ENCODE peak calls at places on chromosomes 11 and 22, in nine cellular contexts. K, F, S, Y, X, N, C, P and G are unnamed samples. For H3K4me1, the result is how much of the 10 kb centered on the place peaks cover.

GRCh38 chr11:95279921-95280861 is 49.2 kb upstream of the SESN3 start:
- DNase-seq in K (peak), F (no peak), S (no peak), Y (no peak), X (peak), N (peak), C (no peak), P (no peak), G (no peak)

GRCh38 chr11:85762226-85762625 is 48.7 kb downstream of the SYTL2 start:
- DNase-seq in K (no peak), F (no peak), S (no peak), Y (no peak), X (no peak), N (peak), C (no peak), P (no peak), G (no peak)

GRCh38 chr11:65219930-65220213 is 38.1 kb downstream of the CAPN1 start:
- DNase-seq in K (no peak), F (no peak), S (no peak), Y (no peak), X (no peak), N (peak), C (no peak), P (no peak), G (no peak)

GRCh38 chr11:2390871-2391662 is 9.5 kb upstream of the TSSC4 start:
- DNase-seq in K (no peak), F (no peak), S (no peak), Y (peak), X (no peak), N (peak), C (no peak), P (peak), G (no peak)

GRCh38 chr11:118930152-118930712 is 4.5 kb upstream of the BCL9L start:
- DNase-seq in K (peak), F (peak), S (peak), Y (peak), X (peak), N (peak), C (peak), P (peak), G (no peak)

GRCh38 chr11:112962854-112963367 is 1.7 kb downstream of the NCAM1 start:
- DNase-seq in K (no peak), F (peak), S (no peak), Y (peak), X (peak), N (no peak), C (no peak), P (peak), G (no peak)

GRCh38 chr22:20130739-20131592 is 638 bp upstream of the ZDHHC8 start:
- DNase-seq in K (peak), F (peak), S (peak), Y (peak), X (peak), N (peak), C (peak), P (peak), G (no peak)

GRCh38 chr22:46515208-46516111 is 22.0 kb downstream of the CELSR1 start:
- DNase-seq in K (no peak), F (no peak), S (no peak), Y (no peak), X (no peak), N (no peak), C (no peak), P (no peak), G (no peak)

GRCh38 chr11:41578421-41579047 is 119.1 kb upstream of the LRRC4C start:
- DNase-seq in K (no peak), F (no peak), S (no peak), Y (no peak), X (no peak), N (peak), C (no peak), P (no peak), G (no peak)

GRCh38 chr11:68495330-68495729 is 34.8 kb downstream of the PPP6R3 start:
- DNase-seq in K (no peak), F (no peak), S (no peak), Y (no peak), X (no peak), N (no peak), C (no peak), P (no peak), G (no peak)
- H3K4me1 ChIP-seq in K (under half), F (under half), S (half or more), Y (under half), X (under half), N (under half), C (under half), P (under half), G (under half)

GRCh38 chr11:67351275-67352005 is 1.9 kb downstream of the POLD4 start:
- DNase-seq in K (no peak), F (peak), S (peak), Y (peak), X (peak), N (peak), C (no peak), P (peak), G (no peak)
- H3K4me3 ChIP-seq in K (no peak), F (no peak), S (no peak), Y (no peak), X (no peak), N (no peak), C (no peak), P (no peak), G (no peak)

DNA sequence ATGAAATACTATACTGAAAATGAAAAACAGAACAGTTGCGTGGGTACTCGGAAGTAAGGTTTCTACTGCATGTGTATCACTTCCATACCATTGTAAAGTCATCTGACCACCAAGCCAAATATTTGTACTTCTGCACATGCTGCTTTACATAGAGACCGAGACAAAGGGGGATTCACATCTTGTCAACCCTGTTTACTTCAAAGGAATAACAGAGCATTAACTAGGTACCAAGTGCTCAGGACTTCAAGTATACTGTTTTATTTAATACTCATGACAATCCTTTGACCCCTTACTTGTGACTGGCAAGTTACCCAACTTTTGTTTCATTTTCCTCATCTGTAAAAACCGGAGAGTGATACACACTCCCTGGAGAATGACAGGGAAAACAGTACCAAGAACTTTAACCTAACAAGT is 9.9 kb downstream of the MAPK1 start:
- DNase-seq in K (no peak), F (no peak), S (no peak), Y (no peak), X (no peak), N (no peak), C (no peak), P (no peak), G (no peak)
- H3K4me1 ChIP-seq in K (under half), F (under half), S (half or more), Y (under half), X (under half), N (under half), C (half or more), P (under half), G (under half)

DNA sequence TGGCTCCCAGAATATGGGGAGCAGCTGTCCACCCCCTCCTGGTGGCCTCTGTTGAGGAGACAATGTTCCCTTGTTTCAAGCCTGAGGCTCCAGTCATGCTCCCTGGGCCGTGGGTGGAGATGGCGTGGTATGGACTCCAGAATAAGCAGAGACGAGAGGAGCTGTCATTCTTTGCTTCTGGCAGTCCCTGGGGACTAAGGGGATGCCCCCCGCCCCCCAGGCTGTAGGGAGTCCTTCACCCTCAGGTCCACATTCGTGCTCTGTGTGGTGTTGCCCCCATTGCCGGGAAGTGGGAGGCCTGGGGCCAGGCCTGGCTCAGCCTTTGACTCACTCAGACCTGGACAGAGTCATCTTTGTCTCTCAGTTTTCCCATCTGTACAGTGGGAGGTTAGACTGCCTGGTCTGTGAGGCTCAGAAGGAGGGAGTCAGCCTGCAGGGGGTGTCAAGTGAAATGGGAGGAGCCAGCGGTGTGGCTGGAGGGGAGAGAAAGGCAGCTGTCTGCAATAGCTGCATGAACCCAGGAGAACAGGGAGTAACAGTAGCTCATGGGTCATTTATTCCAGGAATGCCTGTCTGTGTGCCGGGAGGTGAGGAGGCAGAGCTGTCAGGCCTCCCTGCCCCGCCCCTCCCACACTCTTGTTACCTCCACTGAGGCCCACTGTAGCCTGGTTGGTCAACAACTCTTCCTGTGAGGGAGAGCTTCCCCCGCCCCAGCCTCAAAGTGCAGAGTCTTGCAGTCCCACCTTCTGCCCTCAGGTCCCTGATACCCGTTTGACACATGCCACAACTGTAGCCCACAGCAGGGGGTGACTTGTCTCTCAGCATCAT is 6.3 kb downstream of the ARHGEF17 start:
- DNase-seq in K (no peak), F (peak), S (no peak), Y (no peak), X (no peak), N (no peak), C (no peak), P (peak), G (no peak)
- H3K4me3 ChIP-seq in K (peak), F (peak), S (no peak), Y (peak), X (peak), N (no peak), C (no peak), P (no peak), G (no peak)